ENCODE peak calls at places on chromosomes 11 and 22, in seven cellular contexts. One of them, this sample, is unnamed.

GRCh38 chr22:50502628-50503474 is 4.7 kb downstream of the LMF2 start:
- DNase-seq in spleen: no peak
- DNase-seq in HepG2: no peak
- DNase-seq in upper lobe of left lung: no peak
- DNase-seq in stomach: no peak
- DNase-seq in K562: no peak
- DNase-seq in sigmoid colon: no peak
- DNase-seq in this sample: no peak

GRCh38 chr11:125075900-125076317 is 12.8 kb downstream of the SLC37A2 start:
- DNase-seq in spleen: no peak
- DNase-seq in HepG2: no peak
- DNase-seq in upper lobe of left lung: no peak
- DNase-seq in stomach: no peak
- DNase-seq in K562: peak; percentile 60
- DNase-seq in sigmoid colon: peak; percentile 61
- DNase-seq in this sample: no peak

GRCh38 chr11:88484873-88485621 is 147.5 kb upstream of the CTSC start:
- DNase-seq in spleen: peak; percentile 74
- DNase-seq in HepG2: peak; percentile 50
- DNase-seq in upper lobe of left lung: peak; percentile 39
- DNase-seq in stomach: no peak
- DNase-seq in K562: peak; percentile 70
- DNase-seq in sigmoid colon: no peak
- DNase-seq in this sample: no peak

GRCh38 chr11:875769-876301 is 33.2 kb downstream of the TSPAN4 start:
- DNase-seq in spleen: no peak
- DNase-seq in HepG2: no peak
- DNase-seq in upper lobe of left lung: no peak
- DNase-seq in stomach: no peak
- DNase-seq in K562: peak; percentile 89
- DNase-seq in sigmoid colon: no peak
- DNase-seq in this sample: no peak

GRCh38 chr22:46587492-46588278 is 32.5 kb upstream of the GRAMD4 start:
- DNase-seq in spleen: peak; percentile 96
- DNase-seq in HepG2: no peak
- DNase-seq in upper lobe of left lung: no peak
- DNase-seq in stomach: no peak
- DNase-seq in K562: no peak
- DNase-seq in sigmoid colon: no peak
- DNase-seq in this sample: no peak

GRCh38 chr22:49979587-49980264 is 19.2 kb downstream of the PIM3 start:
- DNase-seq in spleen: no peak
- DNase-seq in HepG2: peak; percentile 62
- DNase-seq in upper lobe of left lung: peak; percentile 63
- DNase-seq in stomach: peak; percentile 70
- DNase-seq in K562: peak; percentile 48
- DNase-seq in sigmoid colon: no peak
- DNase-seq in this sample: no peak

GRCh38 chr22:32444068-32444467 is 20.2 kb downstream of the BPIFC start:
- DNase-seq in spleen: no peak
- DNase-seq in HepG2: peak; percentile 37
- DNase-seq in upper lobe of left lung: no peak
- DNase-seq in stomach: no peak
- DNase-seq in K562: peak; percentile 18
- DNase-seq in sigmoid colon: no peak
- DNase-seq in this sample: no peak

GRCh38 chr22:35126993-35127392 is 61.0 kb downstream of the ISX start:
- DNase-seq in spleen: no peak
- DNase-seq in HepG2: no peak
- DNase-seq in upper lobe of left lung: no peak
- DNase-seq in stomach: no peak
- DNase-seq in K562: no peak
- DNase-seq in sigmoid colon: no peak
- DNase-seq in this sample: no peak

GRCh38 chr11:15920856-15921629 is 435.3 kb downstream of the SOX6 start:
- DNase-seq in spleen: peak; percentile 33
- DNase-seq in HepG2: no peak
- DNase-seq in upper lobe of left lung: no peak
- DNase-seq in stomach: no peak
- DNase-seq in K562: no peak
- DNase-seq in sigmoid colon: no peak
- DNase-seq in this sample: no peak

GRCh38 chr22:20937031-20937793 is 20.0 kb downstream of the CRKL start:
- DNase-seq in spleen: no peak
- DNase-seq in HepG2: no peak
- DNase-seq in upper lobe of left lung: peak; percentile 76
- DNase-seq in stomach: peak; percentile 80
- DNase-seq in K562: peak; percentile 57
- DNase-seq in sigmoid colon: peak; percentile 46
- DNase-seq in this sample: no peak

GRCh38 chr11:62611705-62612365 is 740 bp downstream of the EML3 start:
- DNase-seq in spleen: peak; percentile 84
- DNase-seq in HepG2: no peak
- DNase-seq in upper lobe of left lung: peak; percentile 53
- DNase-seq in stomach: peak; percentile 57
- DNase-seq in K562: peak; percentile 53
- DNase-seq in sigmoid colon: peak; percentile 86
- DNase-seq in this sample: no peak

DNA sequence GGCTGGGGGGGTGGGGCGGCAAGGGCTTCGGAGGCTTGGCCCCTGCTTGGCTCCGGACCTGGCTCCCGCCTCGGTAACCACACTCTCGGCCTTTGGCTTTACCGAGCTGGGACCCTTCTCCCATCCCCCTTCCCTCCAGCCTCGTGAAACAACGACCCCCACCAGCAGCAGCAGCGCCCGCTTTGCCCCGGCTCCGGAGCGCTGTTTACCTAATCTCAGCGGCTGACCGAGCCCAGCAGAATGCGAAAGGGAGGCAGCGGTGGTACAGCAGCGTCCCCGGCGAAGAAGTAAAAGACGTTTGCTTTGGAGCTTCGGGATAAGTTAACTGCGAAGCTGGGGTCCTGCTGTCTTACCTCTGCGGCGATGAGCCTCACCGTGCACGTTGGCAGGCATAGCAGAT is 2.0 kb upstream of the LARGE1 start:
- DNase-seq in spleen: peak; percentile 78
- DNase-seq in HepG2: peak; percentile 9
- DNase-seq in upper lobe of left lung: peak; percentile 25
- DNase-seq in stomach: peak; percentile 55
- DNase-seq in K562: no peak
- DNase-seq in sigmoid colon: peak; percentile 80
- DNase-seq in this sample: peak; percentile 55
- TF ChIP-seq POLR2AphosphoS5 in spleen: no peak
- TF ChIP-seq POLR2AphosphoS5 in HepG2: no peak
- TF ChIP-seq POLR2AphosphoS5 in upper lobe of left lung: no peak
- TF ChIP-seq POLR2AphosphoS5 in stomach: no peak
- TF ChIP-seq POLR2AphosphoS5 in K562: no peak
- TF ChIP-seq POLR2AphosphoS5 in sigmoid colon: peak; percentile 16
- TF ChIP-seq POLR2AphosphoS5 in this sample: peak; percentile 15

GRCh38 chr22:38176170-38176741 is 5.4 kb downstream of the PLA2G6 start:
- DNase-seq in spleen: peak; percentile 87
- DNase-seq in HepG2: no peak
- DNase-seq in upper lobe of left lung: peak; percentile 84
- DNase-seq in stomach: peak; percentile 79
- DNase-seq in K562: no peak
- DNase-seq in sigmoid colon: peak; percentile 91
- DNase-seq in this sample: peak; percentile 88

GRCh38 chr22:38177926-38178604 is 3.6 kb downstream of the PLA2G6 start:
- DNase-seq in spleen: no peak
- DNase-seq in HepG2: peak; percentile 94
- DNase-seq in upper lobe of left lung: peak; percentile 58
- DNase-seq in stomach: peak; percentile 45
- DNase-seq in K562: peak; percentile 27
- DNase-seq in sigmoid colon: peak; percentile 82
- DNase-seq in this sample: peak; percentile 68

GRCh38 chr22:38174626-38175025 is 7.0 kb downstream of the PLA2G6 start:
- DNase-seq in spleen: no peak
- DNase-seq in HepG2: no peak
- DNase-seq in upper lobe of left lung: no peak
- DNase-seq in stomach: no peak
- DNase-seq in K562: no peak
- DNase-seq in sigmoid colon: peak; percentile 53
- DNase-seq in this sample: no peak

GRCh38 chr22:38175206-38176118 is 6.2 kb downstream of the PLA2G6 start:
- DNase-seq in spleen: no peak
- DNase-seq in HepG2: no peak
- DNase-seq in upper lobe of left lung: no peak
- DNase-seq in stomach: no peak
- DNase-seq in K562: no peak
- DNase-seq in sigmoid colon: peak; percentile 60
- DNase-seq in this sample: no peak

GRCh38 chr22:38177044-38177443 is 4.6 kb downstream of the PLA2G6 start:
- DNase-seq in spleen: no peak
- DNase-seq in HepG2: no peak
- DNase-seq in upper lobe of left lung: no peak
- DNase-seq in stomach: no peak
- DNase-seq in K562: no peak
- DNase-seq in sigmoid colon: peak; percentile 38
- DNase-seq in this sample: no peak
- H3K27ac ChIP-seq in spleen: peak overlapping the region; percentile 64
- H3K27ac ChIP-seq in HepG2: peak overlapping the region; percentile 79
- H3K27ac ChIP-seq in upper lobe of left lung: peak overlapping the region; percentile 85
- H3K27ac ChIP-seq in stomach: peak overlapping the region; percentile 95
- H3K27ac ChIP-seq in K562: no peak overlapping the region
- H3K27ac ChIP-seq in sigmoid colon: peak overlapping the region; percentile 76
- H3K27ac ChIP-seq in this sample: peak overlapping the region; percentile 96

GRCh38 chr22:22068657-22069056 is 86.1 kb upstream of the TOP3B start:
- DNase-seq in spleen: no peak
- DNase-seq in HepG2: no peak
- DNase-seq in upper lobe of left lung: no peak
- DNase-seq in stomach: no peak
- DNase-seq in K562: no peak
- DNase-seq in sigmoid colon: no peak
- DNase-seq in this sample: no peak

GRCh38 chr22:22070371-22070824 is 87.8 kb upstream of the TOP3B start:
- DNase-seq in spleen: peak; percentile 48
- DNase-seq in HepG2: no peak
- DNase-seq in upper lobe of left lung: no peak
- DNase-seq in stomach: no peak
- DNase-seq in K562: no peak
- DNase-seq in sigmoid colon: no peak
- DNase-seq in this sample: no peak

GRCh38 chr22:22068025-22068424 is 85.4 kb upstream of the TOP3B start:
- DNase-seq in spleen: no peak
- DNase-seq in HepG2: no peak
- DNase-seq in upper lobe of left lung: no peak
- DNase-seq in stomach: no peak
- DNase-seq in K562: no peak
- DNase-seq in sigmoid colon: no peak
- DNase-seq in this sample: no peak

GRCh38 chr22:22071455-22071854 is 88.9 kb upstream of the TOP3B start:
- DNase-seq in spleen: no peak
- DNase-seq in HepG2: no peak
- DNase-seq in upper lobe of left lung: no peak
- DNase-seq in stomach: no peak
- DNase-seq in K562: no peak
- DNase-seq in sigmoid colon: no peak
- DNase-seq in this sample: no peak

GRCh38 chr22:22069450-22070370 is 87.1 kb upstream of the TOP3B start:
- DNase-seq in spleen: no peak
- DNase-seq in HepG2: no peak
- DNase-seq in upper lobe of left lung: no peak
- DNase-seq in stomach: no peak
- DNase-seq in K562: no peak
- DNase-seq in sigmoid colon: no peak
- DNase-seq in this sample: no peak
- TF ChIP-seq CTCF in spleen: no peak
- TF ChIP-seq CTCF in HepG2: peak; percentile 14
- TF ChIP-seq CTCF in upper lobe of left lung: no peak
- TF ChIP-seq CTCF in stomach: no peak
- TF ChIP-seq CTCF in K562: no peak
- TF ChIP-seq CTCF in sigmoid colon: no peak
- TF ChIP-seq CTCF in this sample: no peak

GRCh38 chr22:48474881-48475280 is 1352.8 kb downstream of the BRD1 start:
- DNase-seq in spleen: peak; percentile 41
- DNase-seq in HepG2: no peak
- DNase-seq in upper lobe of left lung: peak; percentile 8
- DNase-seq in stomach: no peak
- DNase-seq in K562: no peak
- DNase-seq in sigmoid colon: no peak
- DNase-seq in this sample: peak; percentile 37
- TF ChIP-seq POLR2AphosphoS5 in spleen: no peak
- TF ChIP-seq POLR2AphosphoS5 in HepG2: no peak
- TF ChIP-seq POLR2AphosphoS5 in upper lobe of left lung: no peak
- TF ChIP-seq POLR2AphosphoS5 in stomach: no peak
- TF ChIP-seq POLR2AphosphoS5 in K562: no peak
- TF ChIP-seq POLR2AphosphoS5 in sigmoid colon: no peak
- TF ChIP-seq POLR2AphosphoS5 in this sample: no peak

DNA sequence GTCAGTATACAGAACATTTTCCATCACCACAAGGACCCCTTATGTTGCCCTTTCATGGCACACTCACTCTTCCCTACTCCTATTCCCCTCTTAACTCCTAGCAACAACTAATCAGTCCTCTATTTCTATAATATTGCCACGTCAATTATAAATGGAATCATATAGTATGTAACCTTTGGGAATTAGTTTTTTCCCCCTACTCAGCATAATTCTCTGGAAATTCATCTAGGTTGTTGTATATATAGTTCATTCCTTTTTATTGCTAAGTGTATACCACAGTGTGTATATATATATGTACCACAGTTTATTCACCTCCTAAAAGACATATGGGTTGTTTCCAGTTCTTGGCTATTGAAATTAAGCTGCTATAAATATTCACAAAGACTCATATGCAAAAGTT is 41.2 kb downstream of the TUB start:
- DNase-seq in spleen: no peak
- DNase-seq in HepG2: no peak
- DNase-seq in upper lobe of left lung: no peak
- DNase-seq in stomach: no peak
- DNase-seq in K562: no peak
- DNase-seq in sigmoid colon: no peak
- DNase-seq in this sample: no peak
- H3K27ac ChIP-seq in spleen: no peak overlapping the region
- H3K27ac ChIP-seq in HepG2: no peak overlapping the region
- H3K27ac ChIP-seq in upper lobe of left lung: no peak overlapping the region
- H3K27ac ChIP-seq in stomach: no peak overlapping the region
- H3K27ac ChIP-seq in K562: no peak overlapping the region
- H3K27ac ChIP-seq in sigmoid colon: no peak overlapping the region
- H3K27ac ChIP-seq in this sample: no peak overlapping the region

GRCh38 chr11:121895919-121896318 is 220.1 kb downstream of the BLID start:
- DNase-seq in spleen: no peak
- DNase-seq in HepG2: no peak
- DNase-seq in upper lobe of left lung: no peak
- DNase-seq in stomach: no peak
- DNase-seq in K562: no peak
- DNase-seq in sigmoid colon: no peak
- DNase-seq in this sample: no peak
- TF ChIP-seq CTCF in spleen: no peak
- TF ChIP-seq CTCF in HepG2: no peak
- TF ChIP-seq CTCF in upper lobe of left lung: no peak
- TF ChIP-seq CTCF in stomach: no peak
- TF ChIP-seq CTCF in K562: no peak
- TF ChIP-seq CTCF in sigmoid colon: no peak
- TF ChIP-seq CTCF in this sample: no peak

GRCh38 chr11:47980093-47980906 is at the start of gene PTPRJ:
- DNase-seq in spleen: peak; percentile 93
- DNase-seq in HepG2: no peak
- DNase-seq in upper lobe of left lung: peak; percentile 72
- DNase-seq in stomach: peak; percentile 70
- DNase-seq in K562: peak; percentile 84
- DNase-seq in sigmoid colon: peak; percentile 75
- DNase-seq in this sample: peak; percentile 64
- TF ChIP-seq POLR2AphosphoS5 in spleen: peak; percentile 68
- TF ChIP-seq POLR2AphosphoS5 in HepG2: no peak
- TF ChIP-seq POLR2AphosphoS5 in upper lobe of left lung: no peak
- TF ChIP-seq POLR2AphosphoS5 in stomach: no peak
- TF ChIP-seq POLR2AphosphoS5 in K562: no peak
- TF ChIP-seq POLR2AphosphoS5 in sigmoid colon: no peak
- TF ChIP-seq POLR2AphosphoS5 in this sample: no peak